ENCODE peak calls at places on chromosomes 4 and X, in four cellular contexts. One of them, this sample, is unnamed.
A peak's percentile ranks its signal among the peaks of the same experiment; 100 is the strongest.

GRCh38 chr4:139815646-139816601 is 150.3 kb downstream of the MGST2 start:
- DNase-seq in amniotic epithelial cell: peak; percentile 89
- DNase-seq in CD8-positive, alpha-beta memory T cell: no peak
- DNase-seq in RPMI7951: peak; percentile 86
- DNase-seq in this sample: no peak

GRCh38 chrX:52422884-52423283 is 54.1 kb downstream of the XAGE2 start:
- DNase-seq in amniotic epithelial cell: peak; percentile 78
- DNase-seq in CD8-positive, alpha-beta memory T cell: no peak
- DNase-seq in RPMI7951: peak; percentile 9
- DNase-seq in this sample: no peak

GRCh38 chr4:127788517-127788916 is 6.4 kb downstream of the HSPA4L start:
- DNase-seq in amniotic epithelial cell: peak; percentile 6
- DNase-seq in CD8-positive, alpha-beta memory T cell: no peak
- DNase-seq in RPMI7951: peak; percentile 10
- DNase-seq in this sample: no peak

GRCh38 chrX:3175659-3176438 is 134.6 kb downstream of the ARSF start:
- DNase-seq in amniotic epithelial cell: peak; percentile 75
- DNase-seq in CD8-positive, alpha-beta memory T cell: no peak
- DNase-seq in RPMI7951: peak; percentile 57
- DNase-seq in this sample: no peak

GRCh38 chrX:108614616-108615015 is 121.7 kb downstream of the IRS4 start:
- DNase-seq in amniotic epithelial cell: peak; percentile 1
- DNase-seq in CD8-positive, alpha-beta memory T cell: no peak
- DNase-seq in RPMI7951: no peak
- DNase-seq in this sample: no peak

GRCh38 chr4:17236686-17237085 is 275.2 kb downstream of the QDPR start:
- DNase-seq in amniotic epithelial cell: no peak
- DNase-seq in CD8-positive, alpha-beta memory T cell: no peak
- DNase-seq in RPMI7951: peak; percentile 19
- DNase-seq in this sample: no peak

GRCh38 chrX:10158279-10158939 is 1.6 kb downstream of the CLCN4 start:
- DNase-seq in amniotic epithelial cell: no peak
- DNase-seq in CD8-positive, alpha-beta memory T cell: no peak
- DNase-seq in RPMI7951: no peak
- DNase-seq in this sample: no peak

GRCh38 chr4:73814679-73815078 is 21.8 kb upstream of the CXCL6 start:
- DNase-seq in amniotic epithelial cell: no peak
- DNase-seq in CD8-positive, alpha-beta memory T cell: no peak
- DNase-seq in RPMI7951: no peak
- DNase-seq in this sample: no peak

GRCh38 chr4:9816285-9816684 is 34.9 kb downstream of the DRD5 start:
- DNase-seq in amniotic epithelial cell: no peak
- DNase-seq in CD8-positive, alpha-beta memory T cell: no peak
- DNase-seq in RPMI7951: no peak
- DNase-seq in this sample: no peak

GRCh38 chr4:100581337-100581736 is 63.5 kb upstream of the EMCN start:
- DNase-seq in amniotic epithelial cell: no peak
- DNase-seq in CD8-positive, alpha-beta memory T cell: no peak
- DNase-seq in RPMI7951: peak; percentile 28
- DNase-seq in this sample: no peak

GRCh38 chr4:8706221-8707044 is 113.9 kb downstream of the CPZ start:
- DNase-seq in amniotic epithelial cell: no peak
- DNase-seq in CD8-positive, alpha-beta memory T cell: no peak
- DNase-seq in RPMI7951: no peak
- DNase-seq in this sample: no peak

GRCh38 chr4:170990989-170991589 is 822.1 kb upstream of the GALNTL6 start:
- DNase-seq in amniotic epithelial cell: peak; percentile 27
- DNase-seq in CD8-positive, alpha-beta memory T cell: no peak
- DNase-seq in RPMI7951: no peak
- DNase-seq in this sample: no peak

GRCh38 chrX:18617351-18617750 is 54.6 kb downstream of the RS1 start:
- DNase-seq in amniotic epithelial cell: peak; percentile 66
- DNase-seq in CD8-positive, alpha-beta memory T cell: no peak
- DNase-seq in RPMI7951: peak; percentile 36
- DNase-seq in this sample: no peak

GRCh38 chr4:6527259-6527658 is 47.7 kb upstream of the MAN2B2 start:
- DNase-seq in amniotic epithelial cell: no peak
- DNase-seq in CD8-positive, alpha-beta memory T cell: no peak
- DNase-seq in RPMI7951: no peak
- DNase-seq in this sample: no peak

GRCh38 chrX:135625995-135626394 is 87.4 kb upstream of the CT45A1 start:
- DNase-seq in amniotic epithelial cell: peak; percentile 0
- DNase-seq in CD8-positive, alpha-beta memory T cell: no peak
- DNase-seq in RPMI7951: no peak
- DNase-seq in this sample: no peak

GRCh38 chr4:610411-611261 is 14.7 kb upstream of the PDE6B start:
- DNase-seq in amniotic epithelial cell: no peak
- DNase-seq in CD8-positive, alpha-beta memory T cell: no peak
- DNase-seq in RPMI7951: peak; percentile 84
- DNase-seq in this sample: no peak

GRCh38 chr4:40669504-40669903 is 39.8 kb upstream of the RBM47 start:
- DNase-seq in amniotic epithelial cell: no peak
- DNase-seq in CD8-positive, alpha-beta memory T cell: no peak
- DNase-seq in RPMI7951: no peak
- DNase-seq in this sample: no peak

GRCh38 chr4:48103483-48104139 is 30.4 kb downstream of the TXK start:
- DNase-seq in amniotic epithelial cell: no peak
- DNase-seq in CD8-positive, alpha-beta memory T cell: no peak
- DNase-seq in RPMI7951: no peak
- DNase-seq in this sample: no peak

GRCh38 chr4:41505161-41505653 is 32.8 kb upstream of the LIMCH1 start:
- DNase-seq in amniotic epithelial cell: peak; percentile 55
- DNase-seq in CD8-positive, alpha-beta memory T cell: no peak
- DNase-seq in RPMI7951: peak; percentile 35
- DNase-seq in this sample: no peak

GRCh38 chr4:76758290-76758882 is 139.6 kb downstream of the SOWAHB start:
- DNase-seq in amniotic epithelial cell: peak; percentile 78
- DNase-seq in CD8-positive, alpha-beta memory T cell: no peak
- DNase-seq in RPMI7951: peak; percentile 76
- DNase-seq in this sample: no peak

GRCh38 chr4:55635760-55636621 is at the start of gene NMU:
- DNase-seq in amniotic epithelial cell: no peak
- DNase-seq in CD8-positive, alpha-beta memory T cell: peak; percentile 17
- DNase-seq in RPMI7951: peak; percentile 35
- DNase-seq in this sample: peak; percentile 9

GRCh38 chr4:139629761-139630160 is 35.9 kb upstream of the MGST2 start:
- DNase-seq in amniotic epithelial cell: no peak
- DNase-seq in CD8-positive, alpha-beta memory T cell: no peak
- DNase-seq in RPMI7951: no peak
- DNase-seq in this sample: no peak

GRCh38 chr4:80197601-80198444 is 520 bp downstream of the PRDM8 start:
- DNase-seq in amniotic epithelial cell: no peak
- DNase-seq in CD8-positive, alpha-beta memory T cell: no peak
- DNase-seq in RPMI7951: peak; percentile 51
- DNase-seq in this sample: no peak

GRCh38 chr4:185932491-185932890 is 120.5 kb upstream of the SORBS2 start:
- DNase-seq in amniotic epithelial cell: no peak
- DNase-seq in CD8-positive, alpha-beta memory T cell: no peak
- DNase-seq in RPMI7951: no peak
- DNase-seq in this sample: no peak

GRCh38 chrX:48683411-48683982 is at the start of gene WAS:
- DNase-seq in amniotic epithelial cell: no peak
- DNase-seq in CD8-positive, alpha-beta memory T cell: peak; percentile 54
- DNase-seq in RPMI7951: no peak
- DNase-seq in this sample: peak; percentile 46

GRCh38 chrX:35664838-35665237 is 133.3 kb upstream of the MAGEB16 start:
- DNase-seq in amniotic epithelial cell: peak; percentile 16
- DNase-seq in CD8-positive, alpha-beta memory T cell: no peak
- DNase-seq in RPMI7951: no peak
- DNase-seq in this sample: no peak

GRCh38 chr4:100086766-100087431 is 103.4 kb downstream of the DDIT4L start:
- DNase-seq in amniotic epithelial cell: no peak
- DNase-seq in CD8-positive, alpha-beta memory T cell: no peak
- DNase-seq in RPMI7951: no peak
- DNase-seq in this sample: no peak

GRCh38 chr4:94508841-94509240 is 57.1 kb downstream of the PDLIM5 start:
- DNase-seq in amniotic epithelial cell: peak; percentile 59
- DNase-seq in CD8-positive, alpha-beta memory T cell: no peak
- DNase-seq in RPMI7951: no peak
- DNase-seq in this sample: no peak

GRCh38 chr4:162920649-162921048 is 246.0 kb downstream of the NAF1 start:
- DNase-seq in amniotic epithelial cell: no peak
- DNase-seq in CD8-positive, alpha-beta memory T cell: no peak
- DNase-seq in RPMI7951: no peak
- DNase-seq in this sample: no peak

GRCh38 chr4:76753814-76754213 is 144.1 kb downstream of the SOWAHB start:
- DNase-seq in amniotic epithelial cell: peak; percentile 71
- DNase-seq in CD8-positive, alpha-beta memory T cell: no peak
- DNase-seq in RPMI7951: peak; percentile 91
- DNase-seq in this sample: no peak